ENCODE peak calls at places on chromosome 15, in four cellular contexts. A, J, U and I are unnamed samples.

GRCh38 chr15:51621917-51622268 is 678 bp downstream of the DMXL2 start:
- DNase-seq in A (peak), J (no peak), U (peak), I (no peak)

GRCh38 chr15:62799919-62800318 is 242.6 kb upstream of the TPM1 start:
- DNase-seq in A (no peak), J (no peak), U (no peak), I (no peak)

GRCh38 chr15:67334973-67335372 is 80.4 kb downstream of the IQCH start:
- DNase-seq in A (no peak), J (no peak), U (no peak), I (no peak)

GRCh38 chr15:52481915-52482314 is 46.8 kb downstream of the MYO5A start:
- DNase-seq in A (peak), J (no peak), U (no peak), I (no peak)

GRCh38 chr15:85532689-85533088 is 152.3 kb downstream of the AKAP13 start:
- DNase-seq in A (no peak), J (no peak), U (no peak), I (no peak)

GRCh38 chr15:95440712-95441111 is 889.8 kb upstream of the NR2F2 start:
- DNase-seq in A (no peak), J (no peak), U (no peak), I (no peak)

GRCh38 chr15:35481992-35482391 is 64.0 kb downstream of the DPH6 start:
- DNase-seq in A (no peak), J (no peak), U (no peak), I (no peak)

GRCh38 chr15:60351066-60351465 is 46.7 kb downstream of the ANXA2 start:
- DNase-seq in A (no peak), J (no peak), U (no peak), I (no peak)

GRCh38 chr15:38440353-38441129 is 13.4 kb upstream of the FAM98B start:
- DNase-seq in A (peak), J (peak), U (peak), I (no peak)

GRCh38 chr15:68311859-68312557 is 34.5 kb downstream of the FEM1B start:
- DNase-seq in A (no peak), J (no peak), U (no peak), I (no peak)

GRCh38 chr15:100720406-100720967 is 118.1 kb downstream of the ASB7 start:
- DNase-seq in A (no peak), J (no peak), U (no peak), I (no peak)

GRCh38 chr15:72070817-72071447 is 47.0 kb downstream of the MYO9A start:
- DNase-seq in A (no peak), J (no peak), U (no peak), I (no peak)

GRCh38 chr15:73872370-73872769 is 994 bp upstream of the TBC1D21 start:
- DNase-seq in A (no peak), J (no peak), U (no peak), I (no peak)

GRCh38 chr15:50071551-50072258 is 47.3 kb downstream of the ATP8B4 start:
- DNase-seq in A (no peak), J (no peak), U (no peak), I (no peak)

GRCh38 chr15:25694238-25694584 is 168.9 kb downstream of the ATP10A start:
- DNase-seq in A (no peak), J (no peak), U (no peak), I (no peak)

GRCh38 chr15:101613130-101614000 is 38.8 kb downstream of the TM2D3 start:
- DNase-seq in A (no peak), J (peak), U (no peak), I (no peak)

GRCh38 chr15:25936004-25936403 is 72.9 kb upstream of the ATP10A start:
- DNase-seq in A (no peak), J (no peak), U (no peak), I (no peak)

GRCh38 chr15:32879980-32880379 is 162.2 kb downstream of the GREM1 start:
- DNase-seq in A (no peak), J (no peak), U (no peak), I (no peak)

GRCh38 chr15:34243226-34243625 is 18.4 kb downstream of the EMC4 start:
- DNase-seq in A (no peak), J (no peak), U (no peak), I (no peak)

GRCh38 chr15:52095597-52096262 is 16.8 kb downstream of the BCL2L10 start:
- DNase-seq in A (no peak), J (no peak), U (no peak), I (no peak)

GRCh38 chr15:88656760-88657221 is 18.0 kb downstream of the ISG20 start:
- DNase-seq in A (no peak), J (no peak), U (no peak), I (no peak)

GRCh38 chr15:68599560-68600071 is 20.8 kb downstream of the CORO2B start:
- DNase-seq in A (no peak), J (peak), U (no peak), I (no peak)

GRCh38 chr15:57090460-57090859 is 172.0 kb downstream of the TCF12 start:
- DNase-seq in A (no peak), J (peak), U (no peak), I (no peak)

GRCh38 chr15:88426304-88426703 is 40.9 kb downstream of the MRPL46 start:
- DNase-seq in A (no peak), J (no peak), U (no peak), I (no peak)

GRCh38 chr15:85639752-85640381 is 154.9 kb downstream of the KLHL25 start:
- DNase-seq in A (no peak), J (no peak), U (no peak), I (no peak)

GRCh38 chr15:89783861-89784685 is 7.9 kb downstream of the MESP2 start:
- DNase-seq in A (no peak), J (no peak), U (no peak), I (no peak)

GRCh38 chr15:92898988-92899909 is 875 bp upstream of the CHD2 start:
- DNase-seq in A (no peak), J (no peak), U (no peak), I (no peak)

GRCh38 chr15:77387355-77388105 is 32.4 kb downstream of the PEAK1 start:
- DNase-seq in A (no peak), J (no peak), U (no peak), I (no peak)